ENCODE peak calls at places on chromosomes 5 and 9, in four cellular contexts. B is GM12878, X is K562, L is HepG2. G is an unnamed sample.

GRCh38 chr5:18465833-18466681 is 831.8 kb downstream of the TAF11L14 start:
- DNase-seq in B (peak; percentile 17), X (peak; percentile 27), L (peak; percentile 41), G (peak; percentile 66)

GRCh38 chr9:31807574-31808256 is 576.7 kb upstream of the ACO1 start:
- DNase-seq in B (no peak), X (peak; percentile 1), L (peak; percentile 43), G (peak; percentile 60)

GRCh38 chr5:33824516-33825195 is 67.1 kb downstream of the ADAMTS12 start:
- DNase-seq in B (peak; percentile 43), X (no peak), L (no peak), G (no peak)

GRCh38 chr9:89821081-89821480 is 216.3 kb downstream of the GADD45G start:
- DNase-seq in B (no peak), X (no peak), L (no peak), G (peak; percentile 24)

GRCh38 chr5:116865651-116866050 is 291.0 kb upstream of the SEMA6A start:
- DNase-seq in B (no peak), X (no peak), L (no peak), G (no peak)

GRCh38 chr5:141821430-141821925 is 56.7 kb downstream of the PCDH1 start:
- DNase-seq in B (no peak), X (no peak), L (no peak), G (no peak)

GRCh38 chr9:4494337-4494736 is 4.1 kb downstream of the SLC1A1 start:
- DNase-seq in B (no peak), X (no peak), L (no peak), G (no peak)

GRCh38 chr9:101594796-101595195 is at the start of gene PPP3R2:
- DNase-seq in B (no peak), X (no peak), L (no peak), G (no peak)

GRCh38 chr9:86042226-86042625 is 57.1 kb downstream of the GOLM1 start:
- DNase-seq in B (no peak), X (no peak), L (no peak), G (no peak)

GRCh38 chr9:15142903-15143534 is 164.0 kb downstream of the TTC39B start:
- DNase-seq in B (no peak), X (peak; percentile 48), L (peak; percentile 50), G (no peak)

GRCh38 chr5:65914644-65915196 is 11.7 kb upstream of the ERBIN start:
- DNase-seq in B (no peak), X (no peak), L (peak; percentile 17), G (no peak)

GRCh38 chr5:157030692-157031091 is 28.2 kb downstream of the HAVCR1 start:
- DNase-seq in B (no peak), X (no peak), L (no peak), G (no peak)

GRCh38 chr5:17037751-17038150 is 101.7 kb upstream of the MYO10 start:
- DNase-seq in B (no peak), X (no peak), L (no peak), G (no peak)

GRCh38 chr9:121725008-121725795 is 73.8 kb downstream of the DAB2IP start:
- DNase-seq in B (no peak), X (no peak), L (no peak), G (no peak)

GRCh38 chr9:93091453-93092081 is 4.5 kb upstream of the CARD19 start:
- DNase-seq in B (peak; percentile 69), X (no peak), L (peak; percentile 50), G (no peak)

GRCh38 chr9:89674667-89675402 is 70.0 kb downstream of the GADD45G start:
- DNase-seq in B (no peak), X (no peak), L (no peak), G (peak; percentile 61)

GRCh38 chr5:6649186-6649585 is 15.9 kb downstream of the SRD5A1 start:
- DNase-seq in B (no peak), X (no peak), L (no peak), G (peak; percentile 48)

GRCh38 chr5:963310-963672 is 45.3 kb upstream of the NKD2 start:
- DNase-seq in B (no peak), X (no peak), L (no peak), G (no peak)

GRCh38 chr9:99326112-99326916 is 104.2 kb downstream of the SEC61B start:
- DNase-seq in B (no peak), X (no peak), L (no peak), G (no peak)

GRCh38 chr9:120475341-120475740 is 104.6 kb downstream of the CDK5RAP2 start:
- DNase-seq in B (no peak), X (no peak), L (no peak), G (no peak)

GRCh38 chr5:43729846-43730478 is 127.0 kb downstream of the NNT start:
- DNase-seq in B (no peak), X (no peak), L (peak; percentile 15), G (no peak)

GRCh38 chr5:138937392-138938387 is 62.6 kb upstream of the LRRTM2 start:
- DNase-seq in B (no peak), X (no peak), L (no peak), G (no peak)

GRCh38 chr9:6781476-6781875 is 23.7 kb downstream of the KDM4C start:
- DNase-seq in B (no peak), X (no peak), L (peak; percentile 93), G (no peak)
- TF ChIP-seq ETV6 in B (no peak), X (no peak), L (no peak), G (no peak)

GRCh38 chr5:57889558-57889957 is 406.9 kb upstream of the ACTBL2 start:
- DNase-seq in B (no peak), X (no peak), L (peak; percentile 9), G (no peak)
- TF ChIP-seq ETV6 in B (no peak), X (no peak), L (no peak), G (no peak)

GRCh38 chr5:178215263-178216002 is 11.1 kb downstream of the HNRNPAB start:
- DNase-seq in B (no peak), X (no peak), L (no peak), G (no peak)

GRCh38 chr5:178214160-178214803 is 9.9 kb downstream of the HNRNPAB start:
- DNase-seq in B (no peak), X (no peak), L (no peak), G (no peak)

GRCh38 chr5:178216779-178217178 is 12.4 kb downstream of the HNRNPAB start:
- DNase-seq in B (no peak), X (no peak), L (no peak), G (no peak)

GRCh38 chr5:178218237-178218636 is 13.9 kb downstream of the HNRNPAB start:
- DNase-seq in B (no peak), X (no peak), L (no peak), G (no peak)

DNA sequence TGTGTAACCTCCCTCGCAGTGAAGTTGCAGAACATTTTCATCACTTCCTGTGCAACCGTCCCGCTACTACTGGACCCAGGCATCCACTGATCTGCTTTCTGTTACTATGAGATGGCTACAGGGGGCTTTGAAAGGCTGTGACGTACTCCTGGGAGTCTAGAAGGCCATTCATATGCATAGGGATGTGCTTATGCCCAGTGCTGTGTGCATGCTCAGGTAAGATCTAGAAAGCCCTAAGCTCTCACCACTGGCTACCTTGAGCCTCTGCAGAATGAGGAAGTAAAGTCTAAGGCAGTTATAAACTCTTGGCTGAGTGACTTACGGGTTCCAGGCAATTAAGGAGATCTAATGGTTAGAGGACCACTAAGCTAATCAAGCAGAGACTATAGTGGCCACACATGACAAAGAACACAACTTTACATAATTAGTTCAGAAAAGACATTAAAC is 11.8 kb downstream of the HNRNPAB start:
- DNase-seq in B (no peak), X (no peak), L (no peak), G (no peak)
- TF ChIP-seq ETV6 in B (no peak), X (no peak), L (no peak), G (no peak)

GRCh38 chr5:53027913-53028312 is 38.8 kb downstream of the ITGA2 start:
- DNase-seq in B (no peak), X (no peak), L (no peak), G (no peak)

GRCh38 chr5:53024535-53024934 is 35.4 kb downstream of the ITGA2 start:
- DNase-seq in B (no peak), X (no peak), L (no peak), G (no peak)

GRCh38 chr5:53022889-53023511 is 33.8 kb downstream of the ITGA2 start:
- DNase-seq in B (no peak), X (no peak), L (no peak), G (no peak)

GRCh38 chr5:53023969-53024368 is 34.8 kb downstream of the ITGA2 start:
- DNase-seq in B (no peak), X (no peak), L (no peak), G (no peak)

GRCh38 chr5:53025506-53025905 is 36.4 kb downstream of the ITGA2 start:
- DNase-seq in B (no peak), X (no peak), L (peak; percentile 59), G (no peak)
- TF ChIP-seq ETV6 in B (no peak), X (no peak), L (no peak), G (no peak)

DNA sequence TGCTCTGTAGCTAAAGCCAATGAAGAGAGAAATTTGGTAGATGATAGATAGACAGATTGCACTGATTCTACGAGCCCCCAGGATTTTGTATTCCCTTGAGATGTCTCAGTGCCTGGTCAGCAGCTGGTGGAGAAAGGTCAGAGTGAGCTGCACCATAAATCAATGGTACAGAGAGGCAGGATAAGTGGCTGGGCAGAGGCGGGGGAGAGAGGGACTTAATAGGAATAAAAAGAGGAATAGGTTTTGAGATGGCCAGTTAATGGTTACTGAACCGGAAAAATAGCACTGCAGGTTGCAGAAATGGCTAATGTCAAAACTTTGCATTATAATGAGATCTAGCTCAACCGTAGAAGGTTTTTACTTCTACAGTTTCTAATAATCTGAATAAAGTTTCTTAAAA is 47.9 kb upstream of the SLC12A2 start:
- DNase-seq in B (no peak), X (no peak), L (no peak), G (no peak)
- TF ChIP-seq ETV6 in B (no peak), X (no peak), L (no peak), G (no peak)

DNA sequence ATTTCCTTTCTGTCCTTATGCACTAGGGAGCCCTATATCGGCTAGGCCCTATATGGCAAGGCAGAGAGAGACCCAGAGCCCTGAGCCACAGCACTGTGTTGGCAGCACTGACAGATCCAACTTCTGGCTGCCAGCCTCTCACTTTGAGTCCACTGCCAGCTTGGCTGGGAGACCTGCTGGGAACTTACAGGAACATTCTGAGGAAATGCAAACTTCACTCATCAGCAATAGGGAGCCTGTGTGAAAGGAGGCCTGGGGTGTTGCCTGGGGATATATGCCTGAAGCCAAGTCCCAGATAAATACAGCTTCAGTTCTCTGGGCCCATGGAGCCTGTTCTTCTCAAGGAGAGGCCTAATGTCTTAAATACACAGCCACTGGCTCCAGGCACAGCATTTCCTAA is 78.0 kb downstream of the ADRB2 start:
- DNase-seq in B (no peak), X (no peak), L (no peak), G (no peak)
- TF ChIP-seq ETV6 in B (no peak), X (no peak), L (no peak), G (no peak)